ENCODE peak calls at places on chromosomes 6 and 20, in five cellular contexts. C is K562, A is iris pigment epithelial cell, K is ELR, S is adipocyte. N is an unnamed sample.

GRCh38 chr6:106688177-106688951 is 59.0 kb downstream of the QRSL1 start:
- DNase-seq in C (no peak), A (no peak), K (peak), S (peak), N (no peak)

GRCh38 chr6:46989384-46989783 is 52.7 kb downstream of the ADGRF1 start:
- DNase-seq in C (no peak), A (no peak), K (no peak), S (no peak), N (no peak)

GRCh38 chr6:137958809-137959565 is 91.9 kb downstream of the TNFAIP3 start:
- DNase-seq in C (no peak), A (peak), K (no peak), S (no peak), N (no peak)

GRCh38 chr6:128310061-128310460 is 210.3 kb downstream of the PTPRK start:
- DNase-seq in C (no peak), A (peak), K (no peak), S (no peak), N (peak)

GRCh38 chr6:155417454-155417853 is 38.2 kb downstream of the NOX3 start:
- DNase-seq in C (no peak), A (peak), K (peak), S (peak), N (no peak)

GRCh38 chr6:155505560-155505959 is 49.9 kb upstream of the NOX3 start:
- DNase-seq in C (no peak), A (no peak), K (no peak), S (peak), N (no peak)

GRCh38 chr20:4488407-4489339 is 233.0 kb upstream of the PRND start:
- DNase-seq in C (no peak), A (peak), K (peak), S (peak), N (peak)

GRCh38 chr6:127818149-127818548 is 82.7 kb downstream of the THEMIS start:
- DNase-seq in C (no peak), A (no peak), K (no peak), S (no peak), N (no peak)

GRCh38 chr6:81145506-81145905 is 607.0 kb downstream of the TENT5A start:
- DNase-seq in C (no peak), A (no peak), K (no peak), S (peak), N (peak)

GRCh38 chr6:21914121-21914973 is 320.8 kb downstream of the SOX4 start:
- DNase-seq in C (no peak), A (peak), K (no peak), S (no peak), N (peak)